ENCODE peak calls at places on chromosomes 11 and 22, in four cellular contexts. S is CD8-positive, alpha-beta memory T cell; Y is CD4-positive, alpha-beta memory T cell; E is HL-60. O is an unnamed sample.

GRCh38 chr11:126007263-126007662 is 55.4 kb downstream of the CDON start:
- DNase-seq in S (no peak), E (no peak), Y (no peak), O (no peak)

GRCh38 chr11:76598426-76598839 is 72.1 kb downstream of the LRRC32 start:
- DNase-seq in Y (no peak), S (no peak), E (peak; percentile 38), O (peak; percentile 51)

GRCh38 chr11:3950996-3951662 is 95.7 kb downstream of the STIM1 start:
- DNase-seq in E (no peak), S (no peak), Y (no peak), O (no peak)

GRCh38 chr11:102256251-102256650 is 61.0 kb upstream of the BIRC3 start:
- DNase-seq in E (no peak), S (no peak), Y (no peak), O (no peak)

GRCh38 chr11:103862827-103863213 is 173.6 kb upstream of the DDI1 start:
- DNase-seq in S (no peak), E (no peak), Y (no peak), O (no peak)

GRCh38 chr11:76805206-76805913 is 22.2 kb downstream of the TSKU start:
- DNase-seq in S (no peak), Y (no peak), E (no peak), O (no peak)

GRCh38 chr22:39665229-39665628 is 94.7 kb downstream of the CACNA1I start:
- DNase-seq in S (no peak), Y (no peak), E (no peak), O (no peak)

GRCh38 chr11:100824041-100824440 is 137.0 kb downstream of the ARHGAP42 start:
- DNase-seq in E (no peak), Y (no peak), S (no peak), O (no peak)

GRCh38 chr22:36257308-36257707 is 4.4 kb downstream of the APOL1 start:
- DNase-seq in E (no peak), S (no peak), Y (no peak), O (no peak)

GRCh38 chr11:119424276-119424675 is 1.3 kb upstream of the THY1 start:
- DNase-seq in Y (no peak), E (no peak), S (no peak), O (no peak)

GRCh38 chr22:38163844-38164577 is 17.6 kb downstream of the PLA2G6 start:
- DNase-seq in Y (no peak), E (no peak), S (no peak), O (no peak)

GRCh38 chr22:27896251-27896650 is 22.8 kb downstream of the PITPNB start:
- DNase-seq in Y (no peak), S (no peak), E (no peak), O (no peak)

GRCh38 chr11:122069946-122070345 is 46.1 kb downstream of the BLID start:
- DNase-seq in Y (no peak), S (no peak), E (no peak), O (peak; percentile 16)

GRCh38 chr11:67663515-67664212 is 10.8 kb downstream of the ALDH3B2 start:
- DNase-seq in E (no peak), S (no peak), Y (no peak), O (no peak)

GRCh38 chr11:70796601-70797000 is 398.3 kb downstream of the CTTN start:
- DNase-seq in E (no peak), Y (no peak), S (no peak), O (no peak)

GRCh38 chr22:17864398-17865182 is 90.3 kb upstream of the BID start:
- DNase-seq in Y (no peak), E (no peak), S (no peak), O (no peak)

GRCh38 chr11:9561279-9561982 is 12.0 kb upstream of the WEE1 start:
- DNase-seq in Y (no peak), E (no peak), S (no peak), O (no peak)

GRCh38 chr11:28524098-28524497 is 415.9 kb downstream of the METTL15 start:
- DNase-seq in E (no peak), Y (no peak), S (no peak), O (no peak)

GRCh38 chr11:130071211-130071712 is 1.6 kb downstream of the APLP2 start:
- DNase-seq in E (no peak), Y (no peak), S (no peak), O (no peak)

GRCh38 chr11:34865261-34865660 is 50.9 kb downstream of the APIP start:
- DNase-seq in Y (no peak), S (no peak), E (no peak), O (no peak)

GRCh38 chr11:69655479-69656394 is 14.8 kb downstream of the CCND1 start:
- DNase-seq in E (no peak), Y (no peak), S (no peak), O (no peak)

GRCh38 chr22:38180841-38181452 is 683 bp downstream of the PLA2G6 start:
- DNase-seq in E (no peak), S (peak; percentile 43), Y (peak; percentile 55), O (peak; percentile 53)

GRCh38 chr11:121590772-121591404 is 138.1 kb upstream of the SORL1-AS1 start:
- DNase-seq in Y (no peak), E (no peak), S (no peak), O (no peak)

GRCh38 chr11:2595205-2595604 is 104.6 kb downstream of the KCNQ1OT1 start:
- DNase-seq in Y (no peak), E (no peak), S (no peak), O (no peak)
- H3K27me3 ChIP-seq in Y (no peaks in the 10 kb centered on the region), E (peaks cover 6% of the 10 kb centered on the region), S (no peaks in the 10 kb centered on the region), O (no peaks in the 10 kb centered on the region)

GRCh38 chr22:48379371-48379770 is 1448.3 kb downstream of the BRD1 start:
- DNase-seq in E (no peak), Y (no peak), S (no peak), O (no peak)

GRCh38 chr22:48380016-48380665 is 1447.5 kb downstream of the BRD1 start:
- DNase-seq in S (no peak), Y (no peak), E (no peak), O (no peak)

GRCh38 chr22:48376428-48376827 is 1451.2 kb downstream of the BRD1 start:
- DNase-seq in E (no peak), Y (no peak), S (no peak), O (no peak)

GRCh38 chr22:48376936-48377335 is 1450.7 kb downstream of the BRD1 start:
- DNase-seq in Y (no peak), E (no peak), S (no peak), O (no peak)

GRCh38 chr22:48378673-48379072 is 1449.0 kb downstream of the BRD1 start:
- DNase-seq in S (no peak), E (no peak), Y (no peak), O (no peak)
- H3K27me3 ChIP-seq in S (no peaks in the 10 kb centered on the region), E (peaks cover 2% of the 10 kb centered on the region), Y (no peaks in the 10 kb centered on the region), O (peaks cover 47% of the 10 kb centered on the region)

DNA sequence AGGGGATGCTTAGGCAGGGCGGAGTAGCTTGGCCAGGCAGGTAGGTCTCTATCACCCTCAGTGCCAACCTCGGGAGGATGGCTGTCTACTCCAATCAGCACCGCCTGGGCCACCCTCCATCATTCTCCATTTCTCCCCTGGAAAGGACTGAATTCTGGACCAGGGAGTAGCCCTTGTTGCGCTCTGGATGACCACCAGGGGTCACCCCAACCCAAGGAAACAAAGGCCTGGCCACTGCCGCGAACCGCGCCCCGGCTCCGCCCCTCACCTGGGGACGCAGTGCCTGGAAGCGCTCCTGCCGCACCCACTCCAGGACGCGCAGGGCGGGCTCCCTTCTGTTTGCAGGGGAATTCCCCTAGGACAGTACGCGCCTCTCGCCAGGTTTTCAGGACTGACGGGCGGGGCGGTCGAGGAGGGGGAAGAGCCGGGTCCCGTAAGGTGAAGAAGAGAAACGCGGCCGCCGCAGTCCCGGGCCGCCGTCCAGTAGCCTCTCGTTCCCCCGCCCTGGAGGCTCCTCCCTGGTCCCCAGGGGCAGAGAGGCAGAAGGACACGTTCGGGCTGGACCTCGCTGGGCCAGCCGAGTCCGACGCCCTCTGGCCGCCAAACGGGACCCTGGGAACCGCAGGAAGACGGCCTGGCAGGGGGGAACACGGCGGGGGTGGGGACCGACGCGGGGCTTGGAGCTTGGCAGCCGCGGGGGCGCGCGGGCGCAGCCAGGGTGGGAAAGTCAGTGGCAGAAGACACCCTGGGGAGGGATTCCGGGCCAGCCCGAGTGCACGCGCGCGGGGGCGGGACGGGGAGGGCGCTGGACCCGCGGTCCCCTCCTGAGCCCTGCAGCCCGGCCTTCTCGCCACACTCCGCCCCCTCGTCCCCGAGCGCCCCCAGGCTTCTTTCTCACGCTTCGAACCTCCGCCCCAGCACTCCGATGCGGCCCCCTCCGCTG is 7.1 kb downstream of the SCN4B start:
- DNase-seq in E (peak; percentile 64), S (peak; percentile 81), Y (peak; percentile 87), O (peak; percentile 85)
- H3K27me3 ChIP-seq in E (peaks cover under 1% of the 10 kb centered on the region), S (peaks cover 22% of the 10 kb centered on the region), Y (peaks cover 13% of the 10 kb centered on the region), O (no peaks in the 10 kb centered on the region)

GRCh38 chr11:31802990-31803812 is 7.9 kb downstream of the PAX6 start:
- DNase-seq in Y (no peak), E (no peak), S (no peak), O (no peak)
- H3K27me3 ChIP-seq in Y (peaks cover 90% of the 10 kb centered on the region), E (peaks cover 89% of the 10 kb centered on the region), S (peaks cover 83% of the 10 kb centered on the region), O (peaks cover 100% of the 10 kb centered on the region)

GRCh38 chr11:64717268-64717578 is 5.8 kb downstream of the NRXN2 start:
- DNase-seq in E (no peak), Y (no peak), S (no peak), O (no peak)
- H3K27me3 ChIP-seq in E (peaks cover 44% of the 10 kb centered on the region), Y (peaks cover 35% of the 10 kb centered on the region), S (peaks cover 38% of the 10 kb centered on the region), O (peaks cover 98% of the 10 kb centered on the region)